ENCODE peak calls at places on chromosomes 5 and 9, in eight cellular contexts. C, A, J, H, I, E, L and T are unnamed samples.

GRCh38 chr9:126631254-126631653 is 17.5 kb downstream of the LMX1B start:
- DNase-seq in C (no peak), A (no peak), J (no peak), H (no peak), I (no peak), E (no peak), L (no peak), T (no peak)

GRCh38 chr9:106069241-106069640 is 374.9 kb downstream of the TMEM38B start:
- DNase-seq in C (no peak), A (no peak), J (no peak), H (no peak), I (no peak), E (no peak), L (no peak), T (no peak)

GRCh38 chr5:142020122-142020659 is 7.4 kb upstream of the GNPDA1 start:
- DNase-seq in C (no peak), A (no peak), J (no peak), H (no peak), I (no peak), E (no peak), L (no peak), T (no peak)

GRCh38 chr5:91998774-91999173 is 615.7 kb upstream of the ARRDC3 start:
- DNase-seq in C (no peak), A (no peak), J (no peak), H (no peak), I (no peak), E (no peak), L (no peak), T (no peak)

GRCh38 chr5:14871084-14871572 is 450 bp downstream of the ANKH start:
- DNase-seq in C (no peak), A (peak; percentile 42), J (peak; percentile 47), H (peak; percentile 79), I (no peak), E (no peak), L (peak; percentile 25), T (no peak)

GRCh38 chr9:78021692-78022091 is 9.9 kb downstream of the GNAQ start:
- DNase-seq in C (no peak), A (peak; percentile 35), J (no peak), H (no peak), I (no peak), E (no peak), L (no peak), T (no peak)

GRCh38 chr5:103224118-103224893 is 34.3 kb upstream of the MACIR start:
- DNase-seq in C (peak; percentile 41), A (peak; percentile 17), J (peak; percentile 43), H (no peak), I (no peak), E (peak; percentile 44), L (peak; percentile 7), T (no peak)

GRCh38 chr5:1827410-1828397 is 26.5 kb downstream of the NDUFS6 start:
- DNase-seq in C (no peak), A (no peak), J (no peak), H (peak; percentile 57), I (no peak), E (peak; percentile 5), L (no peak), T (no peak)

GRCh38 chr5:151095341-151096000 is 14.6 kb upstream of the TNIP1 start:
- DNase-seq in C (no peak), A (peak; percentile 49), J (no peak), H (no peak), I (no peak), E (no peak), L (no peak), T (no peak)